ENCODE peak calls at places on chromosomes 1 and 21, in nine cellular contexts. J is uterus, U is adrenal gland, I is heart left ventricle, Y is right lobe of liver, G is ovary, D is IMR-90, M is esophagus muscularis mucosa, C is endothelial cell of umbilical vein. A is an unnamed sample.

GRCh38 chr1:63920154-63921117 is 146.6 kb downstream of the ROR1 start:
- DNase-seq in C (peak; percentile 35), I (no peak), D (peak; percentile 89), G (no peak), U (no peak), J (no peak), M (no peak), Y (no peak), A (no peak)

GRCh38 chr1:8854270-8854669 is 24.2 kb downstream of the ENO1 start:
- DNase-seq in G (no peak), M (no peak), Y (no peak), C (no peak), J (no peak), D (no peak), I (no peak), U (no peak), A (no peak)

GRCh38 chr21:42518216-42518615 is 4.6 kb downstream of the SLC37A1 start:
- DNase-seq in M (no peak), U (peak; percentile 79), D (peak; percentile 28), C (no peak), G (no peak), I (no peak), Y (no peak), J (no peak), A (no peak)

GRCh38 chr1:214899908-214900470 is 182.5 kb upstream of the KCNK2 start:
- DNase-seq in M (no peak), U (no peak), I (no peak), G (no peak), J (no peak), C (no peak), D (peak; percentile 52), Y (no peak), A (no peak)

GRCh38 chr1:68145418-68146126 is 86.8 kb downstream of the WLS start:
- DNase-seq in U (no peak), J (no peak), M (no peak), D (no peak), I (no peak), Y (peak; percentile 90), C (no peak), G (peak; percentile 49), A (no peak)

GRCh38 chr1:65002508-65003315 is 36.4 kb upstream of the JAK1 start:
- DNase-seq in C (peak; percentile 82), U (peak; percentile 91), G (peak; percentile 95), D (peak; percentile 79), M (peak; percentile 98), I (peak; percentile 91), J (peak; percentile 96), Y (peak; percentile 87), A (peak; percentile 93)

GRCh38 chr1:38029725-38030511 is 16.7 kb downstream of the POU3F1 start:
- DNase-seq in U (peak; percentile 87), Y (no peak), C (peak; percentile 79), I (no peak), J (peak; percentile 42), G (no peak), M (no peak), D (peak; percentile 62), A (no peak)

GRCh38 chr1:206551985-206552325 is 44.6 kb downstream of the RASSF5 start:
- DNase-seq in U (no peak), I (no peak), D (no peak), Y (no peak), G (no peak), M (no peak), C (no peak), J (no peak), A (no peak)

GRCh38 chr1:18920931-18921330 is 18.6 kb upstream of the ALDH4A1 start:
- DNase-seq in C (no peak), D (no peak), Y (no peak), M (no peak), I (no peak), U (no peak), J (no peak), G (no peak), A (no peak)

GRCh38 chr1:95323117-95323516 is 89.1 kb downstream of the RWDD3 start:
- DNase-seq in M (no peak), G (no peak), J (no peak), U (no peak), D (no peak), I (no peak), Y (no peak), C (peak; percentile 4), A (no peak)

GRCh38 chr1:15757575-15758401 is 807 bp upstream of the FBLIM1 start:
- DNase-seq in J (no peak), I (no peak), U (no peak), D (peak; percentile 12), C (peak; percentile 46), Y (no peak), G (no peak), M (no peak), A (no peak)

GRCh38 chr1:107378602-107379265 is 237.9 kb downstream of the NTNG1 start:
- DNase-seq in J (no peak), G (no peak), D (no peak), M (no peak), C (no peak), I (no peak), U (no peak), Y (no peak), A (no peak)

GRCh38 chr1:218164930-218165686 is 120.0 kb upstream of the RRP15 start:
- DNase-seq in Y (no peak), M (no peak), C (peak; percentile 12), U (peak; percentile 15), G (no peak), D (no peak), I (peak; percentile 64), J (no peak), A (no peak)

GRCh38 chr1:218171302-218171893 is 113.7 kb upstream of the RRP15 start:
- DNase-seq in J (no peak), U (no peak), Y (no peak), I (no peak), D (peak; percentile 49), G (no peak), M (no peak), C (peak; percentile 42), A (no peak)

GRCh38 chr1:218163371-218163770 is 121.7 kb upstream of the RRP15 start:
- DNase-seq in G (no peak), U (no peak), Y (no peak), J (no peak), I (no peak), M (no peak), C (no peak), D (no peak), A (no peak)

GRCh38 chr1:218164111-218164929 is 120.8 kb upstream of the RRP15 start:
- DNase-seq in Y (no peak), I (peak; percentile 60), D (peak; percentile 12), G (no peak), M (no peak), J (no peak), C (peak; percentile 29), U (peak; percentile 44), A (no peak)

GRCh38 chr1:218165687-218166088 is 119.4 kb upstream of the RRP15 start:
- DNase-seq in D (no peak), G (no peak), U (no peak), C (peak; percentile 3), J (no peak), Y (no peak), M (no peak), I (no peak), A (no peak)
- H3K4me3 ChIP-seq in D (peak overlapping the region; percentile 56), G (peak overlapping the region; percentile 34), U (no peak overlapping the region), C (peak overlapping the region; percentile 7), J (no peak overlapping the region), Y (no peak overlapping the region), M (peak overlapping the region; percentile 69), I (peak overlapping the region; percentile 58), A (peak overlapping the region; percentile 47)

GRCh38 chr1:26469558-26469957 is 2.7 kb upstream of the HMGN2 start:
- DNase-seq in J (no peak), I (no peak), U (peak; percentile 20), D (no peak), C (no peak), Y (no peak), M (no peak), G (no peak), A (no peak)

GRCh38 chr1:26471201-26471497 is 1.1 kb upstream of the HMGN2 start:
- DNase-seq in U (no peak), Y (no peak), M (no peak), C (no peak), D (no peak), I (no peak), G (no peak), J (no peak), A (no peak)

GRCh38 chr1:26472330-26472900 is at the start of gene HMGN2:
- DNase-seq in Y (peak; percentile 93), J (peak; percentile 91), G (peak; percentile 96), C (peak; percentile 72), D (peak; percentile 78), I (peak; percentile 92), U (peak; percentile 95), M (peak; percentile 96), A (peak; percentile 93)

GRCh38 chr1:26472901-26473845 is 933 bp downstream of the HMGN2 start:
- DNase-seq in U (peak; percentile 96), Y (peak; percentile 98), I (peak; percentile 99), M (peak; percentile 97), C (peak; percentile 95), J (peak; percentile 97), G (peak; percentile 98), D (peak; percentile 92), A (peak; percentile 93)

DNA sequence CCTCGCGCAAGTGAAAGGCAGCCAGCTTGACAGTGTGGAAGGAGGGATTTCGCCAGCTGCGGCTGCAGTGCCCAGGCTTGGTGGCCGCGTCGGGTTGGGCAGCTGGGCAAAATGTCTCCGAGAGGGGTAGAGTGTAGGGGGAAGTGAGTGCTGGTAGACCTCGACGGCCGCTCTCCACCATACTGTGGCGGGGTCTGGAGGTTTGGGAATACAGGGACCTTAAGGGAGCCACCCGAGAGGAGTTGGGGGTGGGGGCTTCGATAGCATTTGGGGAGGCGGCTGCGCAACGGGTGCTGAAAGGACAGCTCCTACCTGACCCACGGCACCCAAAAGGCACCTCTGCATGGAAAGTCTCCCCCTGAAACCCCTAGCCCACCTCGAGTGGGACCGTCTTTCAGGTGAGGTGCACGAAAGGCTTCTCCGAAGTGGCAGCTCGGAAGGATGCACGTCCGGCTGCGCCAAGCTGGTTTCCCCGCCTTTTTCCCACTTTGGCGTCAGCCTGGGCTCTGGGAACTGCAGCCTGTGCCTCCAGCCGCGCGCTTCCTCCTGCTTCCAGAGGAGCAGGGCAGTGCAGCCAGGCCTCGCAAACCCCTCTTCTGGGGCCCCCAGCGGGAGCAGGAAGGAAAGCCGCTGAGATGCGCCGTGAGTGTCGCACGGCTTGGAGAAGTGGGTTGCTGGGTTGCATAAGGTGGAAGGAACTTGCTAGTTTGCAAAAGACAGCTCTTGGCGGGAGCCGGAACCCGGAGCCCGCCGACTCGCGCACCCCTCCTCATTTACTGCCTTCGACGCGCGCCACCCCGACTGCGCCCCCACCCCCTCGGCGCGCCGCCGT is 526 bp upstream of the HMGN2 start:
- DNase-seq in M (peak; percentile 94), Y (peak; percentile 72), U (peak; percentile 78), J (peak; percentile 29), D (peak; percentile 65), C (peak; percentile 65), I (peak; percentile 86), G (peak; percentile 72), A (peak; percentile 29)
- TF ChIP-seq POLR2A in M (no peak), Y (no peak), U (no peak), J (no peak), D (no peak), C (no peak), I (no peak), G (no peak), A (no peak)

GRCh38 chr1:228837817-228838716 is 102.8 kb downstream of the RHOU start:
- DNase-seq in D (peak; percentile 93), C (peak; percentile 96), U (peak; percentile 88), J (peak; percentile 66), Y (peak; percentile 88), I (no peak), M (no peak), G (peak; percentile 74), A (peak; percentile 76)
- H3K4me3 ChIP-seq in D (no peak overlapping the region), C (no peak overlapping the region), U (no peak overlapping the region), J (no peak overlapping the region), Y (no peak overlapping the region), I (no peak overlapping the region), M (no peak overlapping the region), G (no peak overlapping the region), A (no peak overlapping the region)

GRCh38 chr21:44817914-44818635 is at the start of gene SUMO3:
- DNase-seq in Y (peak; percentile 83), M (no peak), C (peak; percentile 80), G (peak; percentile 86), I (peak; percentile 93), D (peak; percentile 76), J (peak; percentile 88), U (peak; percentile 72), A (peak; percentile 60)
- TF ChIP-seq POLR2A in Y (peak; percentile 93), M (peak; percentile 61), C (peak; percentile 39), G (peak; percentile 98), I (peak; percentile 97), D (peak; percentile 74), J (peak; percentile 89), U (peak; percentile 87), A (peak; percentile 92)